ENCODE peak calls at places on chromosomes 11 and 22, in five cellular contexts. T is WTC11, Z is HepG2, O is K562, E is GM12878. Q is an unnamed sample.

GRCh38 chr11:8095356-8095755 is 14.3 kb downstream of the TUB start:
- DNase-seq in T (no peak), Z (no peak), O (no peak), E (no peak), Q (no peak)

GRCh38 chr22:22609271-22609670 is 35.1 kb upstream of the GGTLC2 start:
- DNase-seq in T (no peak), Z (no peak), O (no peak), E (no peak), Q (no peak)

GRCh38 chr11:66294626-66295620 is 3.2 kb downstream of the TMEM151A start:
- DNase-seq in T (no peak), Z (no peak), O (no peak), E (no peak), Q (no peak)

GRCh38 chr11:3808846-3809623 is 675 bp downstream of the PGAP2 start:
- DNase-seq in T (peak), Z (peak), O (peak), E (peak), Q (no peak)

GRCh38 chr11:91813263-91813662 is 411.4 kb upstream of the FAT3 start:
- DNase-seq in T (no peak), Z (no peak), O (no peak), E (no peak), Q (no peak)

GRCh38 chr11:119370486-119371046 is 10.9 kb downstream of the USP2 start:
- DNase-seq in T (no peak), Z (peak), O (no peak), E (no peak), Q (no peak)

GRCh38 chr22:22942511-22943329 is 55.1 kb downstream of the IGLL5 start:
- DNase-seq in T (peak), Z (peak), O (peak), E (peak), Q (peak)

GRCh38 chr22:19799322-19800190 is 39.0 kb downstream of the TBX1 start:
- DNase-seq in T (no peak), Z (no peak), O (peak), E (no peak), Q (no peak)

GRCh38 chr22:31951201-31952093 is 7.1 kb downstream of the YWHAH start:
- DNase-seq in T (no peak), Z (no peak), O (no peak), E (no peak), Q (no peak)

GRCh38 chr22:49657275-49657973 is 170.2 kb downstream of the BRD1 start:
- DNase-seq in T (no peak), Z (no peak), O (peak), E (peak), Q (no peak)

GRCh38 chr22:29661355-29661754 is 57.9 kb downstream of the NF2 start:
- DNase-seq in T (no peak), Z (no peak), O (no peak), E (no peak), Q (no peak)

GRCh38 chr11:120179071-120179672 is 31.7 kb upstream of the OAF start:
- DNase-seq in T (no peak), Z (no peak), O (no peak), E (no peak), Q (no peak)

DNA sequence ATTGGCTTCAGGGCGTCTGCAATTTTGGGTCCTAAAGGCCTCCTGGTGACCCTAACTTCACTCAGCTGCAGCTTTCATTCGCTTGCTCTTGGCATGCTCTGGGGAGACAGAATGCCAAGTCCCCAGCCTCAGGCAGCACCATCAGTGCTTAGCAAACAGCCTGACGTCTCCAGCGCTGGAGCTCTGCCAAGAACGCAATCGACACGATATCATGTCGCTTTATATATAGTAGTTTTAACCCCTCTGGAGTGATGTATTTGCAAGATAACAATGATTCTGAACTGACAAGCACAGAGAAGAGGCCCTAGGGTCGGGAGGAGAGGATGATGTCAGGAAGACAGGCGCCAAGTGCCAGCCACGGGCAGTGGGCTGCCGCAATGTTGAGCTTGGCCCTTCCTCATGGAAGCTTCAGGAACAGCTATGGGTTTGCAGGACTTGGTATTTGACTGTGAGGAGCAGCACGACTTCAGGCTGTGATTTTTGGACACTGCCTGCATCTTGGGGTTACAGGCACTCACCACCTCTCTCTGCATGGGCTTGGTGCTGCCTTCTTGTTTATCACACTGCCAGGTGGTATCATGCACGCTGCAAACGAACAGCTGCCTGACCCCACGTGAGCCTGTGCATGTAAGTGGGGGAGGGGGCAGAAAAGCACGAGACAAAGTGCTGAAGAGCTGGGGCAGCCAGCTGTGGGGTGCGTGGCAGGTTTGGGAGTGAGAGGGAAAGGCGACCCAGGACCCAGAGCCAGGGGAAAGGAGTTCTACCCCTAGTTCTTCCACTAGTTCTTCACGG is 26.1 kb downstream of the B3GAT1 start:
- DNase-seq in T (no peak), Z (no peak), O (no peak), E (no peak), Q (no peak)
- TF ChIP-seq ATF2 in T (no peak), Z (no peak), O (no peak), E (no peak), Q (no peak)

DNA sequence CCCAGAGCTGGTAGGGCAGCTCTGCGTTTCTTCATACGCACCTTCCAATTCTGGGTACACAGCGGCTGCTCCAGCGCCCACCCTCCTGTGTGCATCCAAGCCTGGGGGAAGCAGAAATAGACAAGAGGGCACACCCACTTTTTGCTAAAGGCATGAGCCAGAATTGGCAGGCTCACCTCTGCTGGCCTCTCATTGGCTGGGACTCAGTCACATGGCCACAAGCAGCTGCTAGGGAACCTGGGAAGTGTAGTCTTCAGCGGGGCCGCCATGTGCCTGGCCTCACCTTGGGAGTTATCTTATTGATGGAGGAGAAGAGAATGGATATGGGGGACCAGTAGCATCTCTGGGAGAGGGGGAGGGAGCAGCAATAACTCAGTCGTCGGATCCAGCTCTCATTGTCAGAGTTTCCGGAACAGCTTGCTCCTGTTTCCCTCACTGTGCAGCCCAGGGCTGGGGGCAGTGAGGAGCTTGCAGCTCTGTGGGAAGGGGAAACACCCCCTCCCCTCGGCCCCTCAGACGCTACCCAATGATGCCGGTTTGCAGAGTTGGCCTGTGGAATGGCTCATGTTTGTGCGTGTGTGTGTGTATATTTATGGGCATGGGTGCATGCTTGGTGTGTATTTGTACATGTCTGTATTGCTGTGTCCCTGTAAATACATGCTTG is 11.8 kb upstream of the MIEF1 start:
- DNase-seq in T (peak), Z (peak), O (peak), E (no peak), Q (peak)
- TF ChIP-seq ATF2 in T (no peak), Z (no peak), O (no peak), E (no peak), Q (no peak)

DNA sequence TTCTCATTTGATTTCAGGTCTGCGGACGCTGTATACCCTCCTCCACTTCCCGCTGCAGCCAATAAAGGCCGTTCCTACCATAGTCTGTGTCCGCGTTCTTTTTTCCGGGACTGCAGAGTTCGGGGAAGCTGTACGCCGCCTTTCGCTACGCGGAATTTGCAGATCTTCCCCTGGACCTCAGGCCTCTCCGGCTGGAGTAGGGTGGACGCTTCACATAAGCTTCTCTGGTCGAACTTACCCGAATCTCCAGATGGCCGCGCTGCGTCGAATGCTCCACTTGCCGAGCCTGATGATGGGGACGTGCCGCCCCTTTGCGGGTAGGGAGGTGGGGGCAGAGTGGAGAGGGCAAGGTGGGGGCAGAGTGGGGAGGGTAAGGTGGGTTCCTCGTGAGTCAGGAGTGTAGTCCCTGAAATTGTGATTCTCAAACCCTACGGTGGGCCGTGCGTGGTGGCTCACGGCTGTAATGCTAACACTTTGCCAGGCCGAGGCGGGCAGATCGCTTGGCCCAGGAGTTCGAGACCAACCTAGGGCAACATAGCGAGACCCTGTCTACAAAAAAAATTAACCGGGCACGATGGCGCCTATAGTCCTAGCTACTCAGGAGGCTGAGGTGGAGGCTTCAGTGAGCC is 632 bp downstream of the CSKMT start:
- DNase-seq in T (peak), Z (no peak), O (peak), E (no peak), Q (no peak)
- TF ChIP-seq ATF2 in T (no peak), Z (no peak), O (no peak), E (no peak), Q (no peak)

GRCh38 chr11:34866375-34866774 is 49.8 kb downstream of the APIP start:
- DNase-seq in T (no peak), Z (no peak), O (no peak), E (no peak), Q (no peak)

GRCh38 chr11:34860518-34860917 is 55.7 kb downstream of the APIP start:
- DNase-seq in T (no peak), Z (no peak), O (no peak), E (no peak), Q (no peak)

GRCh38 chr11:34863048-34863447 is 53.1 kb downstream of the APIP start:
- DNase-seq in T (no peak), Z (no peak), O (no peak), E (no peak), Q (no peak)

GRCh38 chr11:34869425-34869824 is 46.8 kb downstream of the APIP start:
- DNase-seq in T (peak), Z (peak), O (peak), E (no peak), Q (no peak)

DNA sequence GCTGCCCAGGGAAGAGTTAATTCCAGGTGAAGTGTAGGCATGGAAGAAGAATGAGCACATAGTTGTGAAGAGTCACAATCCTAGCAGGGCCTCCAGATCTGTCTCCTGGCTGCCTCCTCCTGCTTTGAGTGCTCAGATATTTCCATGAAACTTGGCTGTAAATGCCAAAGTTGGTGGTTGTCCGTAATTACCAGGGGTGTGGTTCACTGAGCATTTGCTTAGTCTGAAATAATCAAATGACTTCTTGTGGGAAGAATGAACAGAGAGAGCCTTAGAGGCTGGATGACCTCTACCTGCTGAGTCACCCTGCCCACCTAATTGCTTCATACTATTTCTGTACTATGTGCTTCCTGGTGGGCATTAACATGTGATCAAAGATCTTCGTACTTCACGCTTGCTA is 50.9 kb downstream of the APIP start:
- DNase-seq in T (no peak), Z (no peak), O (no peak), E (no peak), Q (no peak)
- TF ChIP-seq ATF2 in T (no peak), Z (no peak), O (no peak), E (no peak), Q (no peak)

GRCh38 chr11:112555491-112556364 is 295.1 kb upstream of the PLET1 start:
- DNase-seq in T (peak), Z (peak), O (peak), E (no peak), Q (peak)
- TF ChIP-seq ATF2 in T (no peak), Z (no peak), O (no peak), E (no peak), Q (no peak)

GRCh38 chr22:27845603-27846100 is 44.1 kb upstream of the MN1 start:
- DNase-seq in T (no peak), Z (no peak), O (no peak), E (no peak), Q (no peak)
- TF ChIP-seq ATF2 in T (no peak), Z (no peak), O (no peak), E (no peak), Q (no peak)

DNA sequence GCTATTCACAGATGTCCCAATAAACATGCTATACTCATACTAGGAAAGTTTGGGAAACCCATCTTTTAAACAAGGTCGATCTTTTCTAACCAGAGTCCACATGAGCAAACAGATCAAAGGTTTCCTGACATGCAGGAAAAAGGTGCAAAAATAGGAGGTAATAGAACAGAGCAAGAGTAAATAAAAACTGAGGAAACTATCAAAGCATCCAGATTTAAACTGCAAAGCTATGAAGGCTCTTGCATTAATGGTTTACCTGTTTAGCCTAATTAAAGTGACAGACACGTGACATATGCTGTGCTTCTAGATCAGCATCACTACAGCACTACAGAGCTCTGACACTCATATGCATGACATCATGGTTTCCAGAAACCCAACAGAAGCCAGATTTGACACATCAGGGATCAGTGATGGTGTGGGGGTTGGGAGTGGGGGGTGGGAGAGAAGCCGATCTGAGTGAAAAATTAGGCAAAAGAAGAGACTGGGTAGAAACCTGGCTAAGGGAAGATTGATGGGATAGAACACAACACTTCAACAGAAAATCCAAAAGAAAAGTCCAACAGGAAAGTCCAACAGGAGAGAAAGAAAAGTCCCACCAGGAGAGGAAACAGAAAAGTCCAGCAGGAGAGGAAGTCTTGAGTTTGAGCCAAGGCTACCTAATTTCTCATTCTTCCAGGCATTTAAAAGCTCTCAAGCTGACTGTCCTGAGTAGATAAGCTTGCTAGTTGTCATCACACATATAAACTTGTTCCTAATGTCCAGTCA is 262.3 kb downstream of the SOX6 start:
- DNase-seq in T (no peak), Z (peak), O (peak), E (no peak), Q (no peak)
- TF ChIP-seq ATF2 in T (no peak), Z (no peak), O (no peak), E (no peak), Q (no peak)

GRCh38 chr11:117887431-117888139 is 11.1 kb upstream of the FXYD6 start:
- DNase-seq in T (no peak), Z (no peak), O (no peak), E (no peak), Q (no peak)
- TF ChIP-seq ATF2 in T (no peak), Z (no peak), O (no peak), E (no peak), Q (no peak)

GRCh38 chr11:95792700-95793099 is 2.4 kb downstream of the CEP57 start:
- DNase-seq in T (no peak), Z (no peak), O (no peak), E (no peak), Q (no peak)

GRCh38 chr11:95792200-95792599 is 1.9 kb downstream of the CEP57 start:
- DNase-seq in T (no peak), Z (no peak), O (no peak), E (no peak), Q (no peak)

GRCh38 chr11:95795627-95796308 is 5.5 kb downstream of the CEP57 start:
- DNase-seq in T (no peak), Z (peak), O (no peak), E (no peak), Q (no peak)

GRCh38 chr11:95793111-95793510 is 2.8 kb downstream of the CEP57 start:
- DNase-seq in T (no peak), Z (no peak), O (no peak), E (no peak), Q (no peak)

GRCh38 chr11:95794086-95794485 is 3.8 kb downstream of the CEP57 start:
- DNase-seq in T (no peak), Z (no peak), O (no peak), E (no peak), Q (no peak)
- TF ChIP-seq ATF2 in T (no peak), Z (no peak), O (no peak), E (no peak), Q (no peak)

GRCh38 chr11:69639843-69640242 is 1.1 kb upstream of the CCND1 start:
- DNase-seq in T (no peak), Z (no peak), O (no peak), E (no peak), Q (no peak)

GRCh38 chr11:69636870-69637600 is 3.9 kb upstream of the CCND1 start:
- DNase-seq in T (no peak), Z (no peak), O (no peak), E (no peak), Q (no peak)

GRCh38 chr11:69637601-69637955 is 3.4 kb upstream of the CCND1 start:
- DNase-seq in T (peak), Z (no peak), O (no peak), E (no peak), Q (no peak)

GRCh38 chr11:69638941-69639681 is 1.8 kb upstream of the CCND1 start:
- DNase-seq in T (peak), Z (peak), O (peak), E (no peak), Q (peak)

GRCh38 chr11:69637956-69638871 is 2.7 kb upstream of the CCND1 start:
- DNase-seq in T (peak), Z (no peak), O (no peak), E (no peak), Q (peak)
- TF ChIP-seq ATF2 in T (no peak), Z (no peak), O (no peak), E (no peak), Q (no peak)